ENCODE peak calls at places on chromosomes 4 and X, in six cellular contexts. I, Q, H, S, R and J are unnamed samples.

GRCh38 chr4:93199492-93199891 is 629.1 kb upstream of the ATOH1 start:
- DNase-seq in I (peak), Q (no peak), H (peak), S (peak), R (peak), J (peak)

GRCh38 chr4:21992330-21992729 is 43.8 kb upstream of the KCNIP4 start:
- DNase-seq in I (no peak), Q (no peak), H (peak), S (no peak), R (peak), J (peak)

GRCh38 chr4:137122876-137123275 is 409.4 kb downstream of the PCDH18 start:
- DNase-seq in I (no peak), Q (no peak), H (no peak), S (no peak), R (no peak), J (no peak)

GRCh38 chr4:55553442-55553841 is 6.7 kb upstream of the CLOCK start:
- DNase-seq in I (no peak), Q (no peak), H (peak), S (peak), R (peak), J (peak)

GRCh38 chrX:133726211-133726630 is 259.2 kb downstream of the GPC3 start:
- DNase-seq in I (peak), Q (no peak), H (peak), S (peak), R (peak), J (peak)

GRCh38 chr4:42637861-42638260 is 19.0 kb downstream of the ATP8A1 start:
- DNase-seq in I (no peak), Q (no peak), H (no peak), S (no peak), R (no peak), J (no peak)

GRCh38 chr4:154868423-154869194 is 87.5 kb downstream of the RBM46 start:
- DNase-seq in I (no peak), Q (no peak), H (no peak), S (no peak), R (no peak), J (no peak)

GRCh38 chr4:81595287-81595686 is 123.6 kb upstream of the RASGEF1B start:
- DNase-seq in I (no peak), Q (no peak), H (no peak), S (no peak), R (no peak), J (no peak)

GRCh38 chr4:16225996-16226815 is at the start of gene TAPT1:
- DNase-seq in I (peak), Q (peak), H (peak), S (peak), R (peak), J (peak)

GRCh38 chr4:8308856-8309771 is 39.6 kb downstream of the HTRA3 start:
- DNase-seq in I (no peak), Q (no peak), H (peak), S (no peak), R (no peak), J (peak)

GRCh38 chrX:13511557-13512330 is 57.7 kb upstream of the EGFL6 start:
- DNase-seq in I (no peak), Q (no peak), H (peak), S (no peak), R (no peak), J (no peak)

GRCh38 chrX:38654302-38654701 is 93.0 kb downstream of the TSPAN7 start:
- DNase-seq in I (peak), Q (no peak), H (peak), S (peak), R (peak), J (peak)

GRCh38 chrX:154470914-154471568 is 8.0 kb downstream of the LAGE3 start:
- DNase-seq in I (no peak), Q (no peak), H (no peak), S (no peak), R (no peak), J (no peak)

GRCh38 chrX:91435465-91435864 is 826 bp downstream of the PABPC5 start:
- DNase-seq in I (no peak), Q (no peak), H (peak), S (no peak), R (no peak), J (no peak)

GRCh38 chr4:98568896-98569663 is 89.3 kb downstream of the TSPAN5 start:
- DNase-seq in I (no peak), Q (no peak), H (no peak), S (no peak), R (no peak), J (peak)

GRCh38 chr4:105474110-105474518 is 252 bp upstream of the PPA2 start:
- DNase-seq in I (no peak), Q (peak), H (peak), S (no peak), R (peak), J (peak)

GRCh38 chrX:2521927-2522386 is 21.2 kb upstream of the DHRSX start:
- DNase-seq in I (no peak), Q (no peak), H (no peak), S (no peak), R (no peak), J (no peak)

GRCh38 chrX:133555796-133556458 is 140.6 kb upstream of the GPC4 start:
- DNase-seq in I (no peak), Q (no peak), H (no peak), S (no peak), R (no peak), J (no peak)

GRCh38 chr4:182922551-182923284 is 5.5 kb upstream of the DCTD start:
- DNase-seq in I (no peak), Q (no peak), H (peak), S (no peak), R (peak), J (no peak)

GRCh38 chr4:148108776-148109175 is 333.4 kb downstream of the NR3C2 start:
- DNase-seq in I (no peak), Q (no peak), H (no peak), S (no peak), R (no peak), J (no peak)

GRCh38 chr4:4870493-4871266 is 11.2 kb downstream of the MSX1 start:
- DNase-seq in I (no peak), Q (no peak), H (no peak), S (no peak), R (no peak), J (no peak)

GRCh38 chrX:120790118-120790517 is 85.5 kb downstream of the CT47B1 start:
- DNase-seq in I (peak), Q (no peak), H (peak), S (peak), R (peak), J (peak)

GRCh38 chr4:107643021-107643420 is 77.0 kb downstream of the PAPSS1 start:
- DNase-seq in I (no peak), Q (no peak), H (no peak), S (no peak), R (no peak), J (peak)

GRCh38 chr4:143251781-143252180 is 67.1 kb downstream of the USP38 start:
- DNase-seq in I (no peak), Q (no peak), H (peak), S (peak), R (peak), J (no peak)

GRCh38 chrX:53494427-53494826 is 60.3 kb upstream of the HSD17B10 start:
- DNase-seq in I (no peak), Q (no peak), H (peak), S (no peak), R (no peak), J (no peak)

GRCh38 chr4:99658666-99659065 is 1.0 kb upstream of the C4orf54 start:
- DNase-seq in I (no peak), Q (no peak), H (no peak), S (no peak), R (no peak), J (no peak)

GRCh38 chrX:63835361-63835760 is 50.3 kb upstream of the ARHGEF9 start:
- DNase-seq in I (no peak), Q (no peak), H (no peak), S (no peak), R (no peak), J (no peak)

GRCh38 chrX:69024931-69025330 is 140.3 kb downstream of the PJA1 start:
- DNase-seq in I (no peak), Q (no peak), H (peak), S (peak), R (peak), J (peak)

GRCh38 chrX:39609941-39610340 is 487.8 kb downstream of the BCOR start:
- DNase-seq in I (no peak), Q (no peak), H (peak), S (no peak), R (no peak), J (no peak)